ENCODE peak calls at places on chromosomes 7 and 10, in eight cellular contexts. J, G, D, L, Q, X, I and M are unnamed samples.

GRCh38 chr10:28269842-28270456 is 32.9 kb downstream of the MPP7 start:
- DNase-seq in I (no peak), L (no peak), D (no peak), G (no peak), J (no peak), X (no peak), Q (no peak), M (no peak)

GRCh38 chr7:43537765-43538403 is 45.0 kb upstream of the STK17A start:
- DNase-seq in G (no peak), D (no peak), Q (no peak), X (no peak), I (no peak), L (no peak), J (no peak), M (no peak)

GRCh38 chr7:137930616-137931015 is 71.3 kb downstream of the CREB3L2 start:
- DNase-seq in J (peak; percentile 97), L (no peak), X (no peak), G (no peak), I (no peak), D (no peak), Q (no peak), M (no peak)

GRCh38 chr7:151992375-151992774 is 33.1 kb upstream of the GALNT11 start:
- DNase-seq in L (peak; percentile 12), D (peak; percentile 50), X (no peak), Q (peak; percentile 86), G (peak; percentile 70), I (peak; percentile 81), J (no peak), M (no peak)

GRCh38 chr7:128017880-128018845 is 13.1 kb downstream of the LRRC4 start:
- DNase-seq in L (no peak), X (no peak), D (no peak), G (no peak), I (no peak), Q (peak; percentile 70), J (peak; percentile 51), M (no peak)

GRCh38 chr10:31554556-31554955 is 235.5 kb downstream of the ZEB1 start:
- DNase-seq in G (no peak), X (no peak), J (peak; percentile 85), L (no peak), I (no peak), Q (no peak), D (no peak), M (no peak)

GRCh38 chr7:1431644-1432380 is 27.5 kb downstream of the MICALL2 start:
- DNase-seq in J (no peak), X (no peak), D (no peak), G (no peak), Q (no peak), I (no peak), L (no peak), M (no peak)

GRCh38 chr7:122143751-122144711 is at the start of gene AASS:
- DNase-seq in G (peak; percentile 100), Q (peak; percentile 91), J (peak; percentile 94), L (peak; percentile 17), X (peak; percentile 100), I (peak; percentile 91), D (peak; percentile 98), M (peak; percentile 95)

GRCh38 chr7:87420173-87420572 is 55.3 kb downstream of the ABCB4 start:
- DNase-seq in X (no peak), J (no peak), L (no peak), I (peak; percentile 33), D (no peak), G (no peak), Q (no peak), M (no peak)

GRCh38 chr7:22093936-22094335 is 148.2 kb upstream of the CDCA7L start:
- DNase-seq in I (no peak), L (no peak), G (no peak), Q (peak; percentile 20), D (no peak), J (no peak), X (no peak), M (no peak)

GRCh38 chr7:16046045-16046444 is 359.6 kb upstream of the MEOX2 start:
- DNase-seq in G (no peak), Q (no peak), J (peak; percentile 61), L (no peak), I (no peak), X (no peak), D (no peak), M (no peak)

GRCh38 chr10:79148452-79149344 is 79.9 kb downstream of the ZMIZ1 start:
- DNase-seq in J (peak; percentile 40), D (peak; percentile 88), G (peak; percentile 89), Q (peak; percentile 75), X (peak; percentile 88), L (no peak), I (peak; percentile 86), M (peak; percentile 86)

GRCh38 chr7:134648456-134648855 is 1.8 kb downstream of the BPGM start:
- DNase-seq in G (no peak), D (no peak), Q (no peak), L (no peak), I (no peak), J (no peak), X (no peak), M (no peak)

GRCh38 chr10:35722226-35722625 is 80.1 kb upstream of the FZD8 start:
- DNase-seq in L (no peak), X (no peak), D (no peak), G (no peak), I (no peak), Q (no peak), J (no peak), M (no peak)

GRCh38 chr10:69421611-69422308 is 5.0 kb upstream of the TACR2 start:
- DNase-seq in I (no peak), J (peak; percentile 41), G (peak; percentile 98), D (peak; percentile 86), L (no peak), X (no peak), Q (no peak), M (no peak)

GRCh38 chr7:80362677-80363076 is 149.2 kb downstream of the GNAT3 start:
- DNase-seq in J (peak; percentile 21), I (no peak), G (no peak), X (no peak), Q (no peak), D (no peak), L (no peak), M (no peak)

GRCh38 chr7:127885222-127885772 is 145.9 kb downstream of the LRRC4 start:
- DNase-seq in J (no peak), I (no peak), X (no peak), Q (no peak), L (no peak), D (no peak), G (no peak), M (no peak)

GRCh38 chr7:2863461-2864066 is 19.5 kb upstream of the GNA12 start:
- DNase-seq in G (peak; percentile 94), L (peak; percentile 21), Q (peak; percentile 48), J (peak; percentile 97), D (peak; percentile 81), X (no peak), I (peak; percentile 53), M (peak; percentile 88)

GRCh38 chr10:4983615-4984216 is 19.9 kb downstream of the AKR1C2 start:
- DNase-seq in Q (no peak), D (no peak), J (no peak), L (no peak), X (no peak), G (no peak), I (no peak), M (no peak)

GRCh38 chr10:133455611-133456031 is 1.9 kb downstream of the SCART1 start:
- DNase-seq in Q (no peak), X (peak; percentile 58), L (no peak), J (no peak), I (no peak), D (peak; percentile 11), G (no peak), M (peak; percentile 57)

GRCh38 chr10:133453516-133454203 is at the start of gene SCART1:
- DNase-seq in X (no peak), J (no peak), Q (no peak), G (no peak), I (no peak), D (no peak), L (no peak), M (no peak)

GRCh38 chr10:133456041-133456951 is 2.6 kb downstream of the SCART1 start:
- DNase-seq in D (peak; percentile 10), J (no peak), Q (no peak), L (no peak), X (peak; percentile 68), G (no peak), I (no peak), M (peak; percentile 58)

GRCh38 chr10:133454204-133454893 is 604 bp downstream of the SCART1 start:
- DNase-seq in J (no peak), G (no peak), Q (no peak), D (peak; percentile 9), L (no peak), X (peak; percentile 55), I (no peak), M (no peak)

GRCh38 chr10:133455196-133455595 is 1.5 kb downstream of the SCART1 start:
- DNase-seq in Q (no peak), J (no peak), X (peak; percentile 45), I (no peak), G (no peak), L (no peak), D (no peak), M (no peak)
- H3K9me3 ChIP-seq in Q (no peaks in the 10 kb centered on the region), J (no peaks in the 10 kb centered on the region), X (no peaks in the 10 kb centered on the region), I (no peaks in the 10 kb centered on the region), G (no peaks in the 10 kb centered on the region), L (no peaks in the 10 kb centered on the region), D (peaks cover under 1% of the 10 kb centered on the region), M (no peaks in the 10 kb centered on the region)

DNA sequence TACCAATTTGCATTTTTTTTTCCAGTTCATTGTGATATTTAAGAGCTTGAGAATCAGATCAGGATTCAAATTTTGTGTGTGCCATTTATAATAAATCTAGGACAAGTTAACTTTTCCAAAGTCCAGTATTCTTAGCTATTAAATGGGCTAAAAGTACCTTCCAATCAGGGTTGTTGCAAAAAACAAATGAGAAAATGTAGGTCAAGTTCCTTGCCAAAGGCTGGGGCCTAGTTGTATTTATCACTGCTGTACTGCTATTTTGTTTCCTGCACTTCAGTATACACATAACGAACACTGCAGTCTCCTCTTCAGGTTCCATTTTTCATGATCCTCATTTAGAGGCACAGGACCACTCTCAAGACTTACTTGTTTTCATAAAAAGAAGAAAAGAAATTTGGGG is 7.4 kb upstream of the VPS41 start:
- DNase-seq in I (no peak), G (no peak), X (no peak), Q (no peak), J (no peak), L (no peak), D (no peak), M (no peak)
- H3K9me3 ChIP-seq in I (no peaks in the 10 kb centered on the region), G (no peaks in the 10 kb centered on the region), X (no peaks in the 10 kb centered on the region), Q (no peaks in the 10 kb centered on the region), J (no peaks in the 10 kb centered on the region), L (no peaks in the 10 kb centered on the region), D (no peaks in the 10 kb centered on the region), M (no peaks in the 10 kb centered on the region)

GRCh38 chr10:36802523-36803153 is 322.8 kb upstream of the ANKRD30A start:
- DNase-seq in J (peak; percentile 19), G (peak; percentile 73), I (peak; percentile 79), Q (peak; percentile 74), X (no peak), D (peak; percentile 29), L (no peak), M (no peak)
- H3K9me3 ChIP-seq in J (no peaks in the 10 kb centered on the region), G (no peaks in the 10 kb centered on the region), I (no peaks in the 10 kb centered on the region), Q (no peaks in the 10 kb centered on the region), X (no peaks in the 10 kb centered on the region), D (no peaks in the 10 kb centered on the region), L (no peaks in the 10 kb centered on the region), M (no peaks in the 10 kb centered on the region)

DNA sequence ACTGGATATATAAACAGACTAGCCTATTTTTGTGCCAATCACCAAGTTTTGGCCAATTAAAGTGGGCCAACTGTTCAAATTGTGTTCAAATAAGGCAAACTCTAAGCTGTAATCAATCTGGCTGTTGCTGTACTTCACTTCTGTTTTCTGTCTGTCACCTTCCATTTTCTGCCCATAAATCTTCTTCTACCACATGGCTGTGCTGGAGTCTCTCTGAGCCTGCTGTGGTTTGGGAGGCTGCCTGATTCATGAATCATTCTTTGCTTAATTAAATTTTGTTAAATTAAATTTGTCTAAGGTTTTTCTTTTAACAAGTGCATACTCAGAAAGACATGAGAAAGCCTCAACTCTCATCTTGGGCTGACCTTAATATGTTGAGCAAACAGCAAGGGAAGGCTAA is 172.6 kb upstream of the VIPR2 start:
- DNase-seq in L (no peak), I (peak; percentile 73), D (no peak), Q (no peak), G (no peak), J (no peak), X (no peak), M (no peak)
- H3K9me3 ChIP-seq in L (no peaks in the 10 kb centered on the region), I (no peaks in the 10 kb centered on the region), D (peaks cover 20% of the 10 kb centered on the region), Q (peaks cover 2% of the 10 kb centered on the region), G (no peaks in the 10 kb centered on the region), J (peaks cover 12% of the 10 kb centered on the region), X (no peaks in the 10 kb centered on the region), M (no peaks in the 10 kb centered on the region)